ENCODE peak calls at places on chromosomes 6 and 20, in five cellular contexts. V is SK-N-SH, W is cardiac muscle cell, I is lung, B is HCT116. H is an unnamed sample. For H3K4me1, the result is how much of the 10 kb centered on the place peaks cover.

GRCh38 chr6:109526905-109527628 is 44.0 kb upstream of the ZBTB24 start:
- DNase-seq in V (peak), I (peak), W (peak), B (peak), H (peak)

GRCh38 chr6:132633362-132633761 is 9.3 kb upstream of the TAAR2 start:
- DNase-seq in I (no peak), B (no peak), W (no peak), V (no peak), H (no peak)

GRCh38 chr20:18514127-18514526 is 6.4 kb downstream of the SEC23B start:
- DNase-seq in I (no peak), B (no peak), V (no peak), W (no peak), H (no peak)

GRCh38 chr6:116220172-116220571 is 33.7 kb downstream of the TSPYL4 start:
- DNase-seq in W (peak), B (no peak), V (peak), I (no peak), H (no peak)

GRCh38 chr6:43313813-43314212 is 5.2 kb upstream of the CRIP3 start:
- DNase-seq in W (no peak), I (no peak), V (no peak), B (no peak), H (no peak)

GRCh38 chr6:169165031-169165430 is 88.6 kb downstream of the THBS2 start:
- DNase-seq in B (no peak), V (peak), I (no peak), W (no peak), H (peak)

GRCh38 chr6:43239054-43239453 is 4.2 kb upstream of the TTBK1 start:
- DNase-seq in B (no peak), V (no peak), W (no peak), I (no peak), H (no peak)

GRCh38 chr20:52578559-52578958 is 387.0 kb upstream of the ZFP64 start:
- DNase-seq in V (no peak), I (no peak), B (no peak), W (no peak), H (no peak)

GRCh38 chr6:72621243-72622093 is at the start of gene KCNQ5:
- DNase-seq in B (no peak), V (peak), W (peak), I (peak), H (no peak)

GRCh38 chr6:166078294-166078693 is 89.4 kb downstream of the TBXT start:
- DNase-seq in V (no peak), W (peak), I (no peak), B (no peak), H (no peak)

GRCh38 chr6:119966484-119966883 is 616.9 kb upstream of the MAN1A1 start:
- DNase-seq in I (no peak), W (no peak), V (no peak), B (no peak), H (no peak)

GRCh38 chr6:155710704-155711103 is 255.1 kb upstream of the NOX3 start:
- DNase-seq in W (no peak), V (no peak), B (no peak), I (no peak), H (no peak)

GRCh38 chr20:51305316-51306052 is 237.0 kb downstream of the NFATC2 start:
- DNase-seq in B (no peak), I (no peak), V (no peak), W (no peak), H (no peak)

GRCh38 chr6:112683926-112684325 is 336.8 kb downstream of the RFPL4B start:
- DNase-seq in I (no peak), W (peak), V (no peak), B (no peak), H (no peak)

GRCh38 chr6:136964368-136964767 is 42.3 kb downstream of the SLC35D3 start:
- DNase-seq in W (no peak), V (no peak), B (no peak), I (no peak), H (no peak)

GRCh38 chr6:41974281-41974825 is 32.7 kb upstream of the CCND3 start:
- DNase-seq in W (no peak), B (no peak), I (no peak), V (no peak), H (no peak)

GRCh38 chr6:41975276-41975675 is 33.7 kb upstream of the CCND3 start:
- DNase-seq in W (no peak), V (no peak), I (no peak), B (no peak), H (no peak)

DNA sequence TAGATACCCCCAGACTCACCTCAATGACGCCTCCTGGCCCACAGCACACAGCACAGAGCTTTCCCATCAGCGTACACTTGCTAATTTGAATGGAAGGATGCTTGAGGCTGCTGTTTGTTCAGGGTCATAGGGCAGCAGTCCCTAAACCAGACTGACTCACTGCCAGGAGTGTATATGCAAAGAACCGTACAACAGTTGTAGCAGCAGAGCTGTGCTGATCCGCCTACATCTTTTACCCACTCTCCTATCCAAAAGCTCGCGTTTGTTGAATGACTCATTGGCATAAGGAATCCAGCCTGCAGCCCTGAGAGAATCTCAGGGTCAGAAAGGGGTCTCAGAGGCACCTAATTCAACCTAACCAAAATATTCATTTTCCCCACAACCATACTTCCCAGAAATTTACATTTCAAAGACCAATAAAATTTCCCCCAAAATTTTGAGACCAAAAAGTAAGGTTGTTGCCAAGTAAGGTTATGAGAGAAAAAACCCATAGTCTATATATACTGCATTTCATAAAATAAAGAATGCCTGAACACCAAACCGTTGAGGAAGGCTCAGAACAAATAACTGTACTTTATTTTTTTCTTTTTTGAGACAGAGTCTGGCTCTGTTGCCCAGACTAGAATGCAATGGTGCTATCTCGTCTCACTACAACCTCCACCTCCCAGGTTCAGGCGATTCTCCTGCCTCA is 35.3 kb upstream of the CCND3 start:
- DNase-seq in I (no peak), B (no peak), V (no peak), W (peak), H (no peak)
- H3K4me1 ChIP-seq in I (under half), B (under half), V (under half), W (under half), H (under half)

GRCh38 chr6:138402833-138403187 is 1.2 kb upstream of the HEBP2 start:
- DNase-seq in B (no peak), I (no peak), W (no peak), V (no peak), H (no peak)

GRCh38 chr6:138404666-138405337 is 779 bp downstream of the HEBP2 start:
- DNase-seq in W (peak), I (no peak), V (no peak), B (no peak), H (no peak)

GRCh38 chr6:138401960-138402832 is 1.8 kb upstream of the HEBP2 start:
- DNase-seq in B (no peak), W (no peak), V (no peak), I (no peak), H (no peak)

GRCh38 chr6:138403324-138403800 is 661 bp upstream of the HEBP2 start:
- DNase-seq in B (no peak), V (peak), W (peak), I (peak), H (peak)

GRCh38 chr6:138403801-138404665 is at the start of gene HEBP2:
- DNase-seq in I (peak), V (peak), W (peak), B (peak), H (peak)
- H3K27ac ChIP-seq in I (peak), V (peak), W (peak), B (peak), H (peak)

GRCh38 chr6:80742481-80742880 is 636.0 kb downstream of the BCKDHB start:
- DNase-seq in W (peak), I (no peak), B (peak), V (no peak), H (no peak)
- TF ChIP-seq CTCF in W (peak), I (no peak), B (peak), V (peak), H (no peak)

DNA sequence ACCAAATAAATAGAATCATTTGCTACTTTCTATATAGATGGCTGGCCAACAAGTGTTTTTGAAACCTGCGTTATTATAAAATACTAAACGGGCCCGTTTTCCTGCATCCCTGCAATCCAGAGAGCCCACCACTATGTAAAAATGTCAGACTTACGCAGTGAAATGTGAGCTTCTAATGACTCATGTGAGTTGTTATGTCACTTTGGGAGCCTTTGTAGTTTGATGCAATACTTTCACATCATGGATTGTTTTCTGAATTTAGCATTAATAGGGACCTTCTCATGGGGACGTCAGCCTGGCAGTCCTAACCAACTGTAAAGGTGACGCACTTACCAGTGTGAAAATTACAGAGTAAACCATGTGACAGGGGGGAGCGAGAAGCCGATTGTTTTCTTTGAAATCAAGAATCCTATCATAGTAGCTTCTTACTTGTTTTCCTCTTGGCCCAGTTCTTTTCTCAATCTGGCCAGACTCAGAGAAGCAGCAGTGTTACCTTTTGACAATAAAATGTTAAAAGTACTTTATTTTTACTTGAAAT is 75.3 kb downstream of the SSR1 start:
- DNase-seq in B (no peak), V (no peak), I (no peak), W (no peak), H (no peak)
- H3K4me1 ChIP-seq in B (half or more), V (under half), I (under half), W (under half), H (half or more)

GRCh38 chr20:37523012-37523391 is 2.0 kb downstream of the NNAT start:
- DNase-seq in B (no peak), W (no peak), V (no peak), I (no peak), H (peak)

GRCh38 chr20:37524859-37525708 is 2.6 kb downstream of the BLCAP start:
- DNase-seq in I (no peak), W (peak), B (no peak), V (no peak), H (peak)

GRCh38 chr20:37525810-37526209 is 1.9 kb downstream of the BLCAP start:
- DNase-seq in B (no peak), W (no peak), V (no peak), I (no peak), H (no peak)

GRCh38 chr20:37522258-37523011 is 1.4 kb downstream of the NNAT start:
- DNase-seq in I (peak), W (peak), B (no peak), V (peak), H (peak)

DNA sequence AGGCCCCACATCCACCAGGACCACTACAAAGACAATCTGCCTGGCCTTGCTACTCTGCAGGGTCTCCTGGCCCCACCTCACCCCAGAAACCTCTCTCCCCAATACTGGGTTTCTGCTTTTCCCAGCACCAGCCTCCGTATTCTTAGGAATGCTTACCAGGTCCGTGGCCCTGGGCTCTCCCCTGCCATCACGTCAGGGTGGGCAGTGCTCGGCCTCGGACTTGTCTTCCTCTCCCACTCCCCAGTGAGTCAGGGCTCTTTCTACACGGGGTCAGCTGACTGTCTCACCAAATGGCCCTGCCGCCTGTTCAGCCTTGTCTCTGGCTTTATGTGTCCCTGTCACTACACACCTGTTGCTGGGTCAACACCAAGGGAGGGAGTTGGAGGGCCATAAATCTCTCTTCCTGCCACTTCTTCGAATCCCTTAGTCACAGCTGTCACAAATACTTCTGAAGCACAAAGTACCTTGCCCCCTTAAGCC is 3.2 kb downstream of the NNAT start:
- DNase-seq in I (no peak), V (no peak), B (no peak), W (no peak), H (peak)
- H3K27ac ChIP-seq in I (peak), V (no peak), B (peak), W (no peak), H (no peak)

GRCh38 chr20:46713957-46714834 is 4.7 kb downstream of the SLC2A10 start:
- DNase-seq in B (no peak), I (no peak), W (no peak), V (no peak), H (peak)

GRCh38 chr20:46720019-46720418 is 10.6 kb downstream of the SLC2A10 start:
- DNase-seq in B (no peak), I (no peak), V (no peak), W (no peak), H (no peak)

GRCh38 chr20:46717818-46718541 is 8.5 kb downstream of the SLC2A10 start:
- DNase-seq in W (no peak), V (no peak), I (no peak), B (no peak), H (no peak)

GRCh38 chr20:46712056-46712636 is 2.7 kb downstream of the SLC2A10 start:
- DNase-seq in I (no peak), V (no peak), B (no peak), W (no peak), H (no peak)

DNA sequence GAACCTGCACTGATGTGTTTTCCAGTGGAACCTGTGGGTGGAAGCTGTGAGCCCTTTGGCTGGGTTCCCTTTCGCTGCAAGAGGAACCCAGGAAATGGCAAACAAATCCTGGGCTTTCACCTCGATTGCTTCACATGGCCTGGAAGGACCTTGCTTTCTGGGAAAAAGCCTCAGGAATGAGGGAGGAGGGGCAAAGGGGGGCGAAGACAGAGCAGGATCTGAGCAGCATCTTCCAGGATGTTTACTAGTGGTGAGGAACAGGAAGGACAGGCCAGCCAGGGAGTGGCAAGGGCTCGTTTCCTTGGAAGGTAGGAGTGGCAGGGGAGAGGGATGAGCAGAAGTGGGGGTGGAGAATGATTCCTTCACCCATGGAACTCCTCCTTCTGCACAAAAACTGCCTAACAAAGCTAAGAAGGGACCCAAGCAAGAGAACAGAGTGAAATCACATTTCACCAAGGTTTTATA is 5.9 kb downstream of the SLC2A10 start:
- DNase-seq in W (peak), V (no peak), B (no peak), I (no peak), H (peak)
- TF ChIP-seq CTCF in W (peak), V (no peak), B (peak), I (no peak), H (no peak)

DNA sequence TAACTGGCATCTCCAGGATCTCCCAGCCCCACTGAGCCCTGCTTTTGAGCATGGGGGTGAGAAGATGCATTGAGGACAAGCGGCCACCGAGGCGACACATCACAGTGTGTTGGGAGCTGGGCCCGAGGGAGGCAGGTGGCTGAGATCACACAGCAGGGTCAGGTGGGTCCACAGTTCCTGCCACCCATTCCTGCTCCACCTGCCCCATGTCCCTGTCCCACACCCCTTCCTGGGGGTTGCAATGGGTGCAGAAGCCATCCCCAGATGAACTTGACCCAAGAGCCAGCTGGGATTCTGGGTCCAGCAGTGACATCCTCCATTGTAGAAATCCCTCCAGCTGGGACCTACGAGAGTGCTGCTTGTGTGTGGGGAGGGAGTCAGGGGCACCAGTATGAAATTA is 1.0 kb downstream of the TGM2 start:
- DNase-seq in B (no peak), W (no peak), V (no peak), I (no peak), H (no peak)
- H3K4me1 ChIP-seq in B (under half), W (under half), V (under half), I (under half), H (under half)

GRCh38 chr20:46639587-46639986 is 11.7 kb downstream of the SLC13A3 start:
- DNase-seq in W (no peak), B (no peak), I (no peak), V (no peak), H (no peak)
- H3K27ac ChIP-seq in W (no peak), B (no peak), I (no peak), V (no peak), H (no peak)

DNA sequence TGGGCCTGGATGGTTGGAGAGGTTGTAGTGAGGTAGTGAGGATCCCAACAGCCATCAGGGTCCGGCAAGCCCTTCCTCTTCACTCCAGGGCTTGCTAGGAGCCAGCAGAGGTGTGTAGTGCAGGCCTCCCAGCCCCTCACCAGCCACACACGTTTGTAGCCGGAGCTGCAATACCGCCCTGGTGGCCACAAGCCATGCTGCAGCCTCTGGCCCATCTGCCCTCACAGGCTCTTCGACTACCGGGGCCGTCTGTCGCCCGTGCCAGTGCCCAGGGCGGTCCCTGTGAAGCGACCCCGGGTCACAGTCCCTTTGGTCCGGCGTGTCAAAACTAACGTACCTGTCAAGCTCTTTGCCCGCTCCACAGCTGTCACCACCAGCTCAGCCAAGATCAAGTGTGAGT is 36.4 kb downstream of the EIF2S2 start:
- DNase-seq in I (no peak), V (no peak), W (no peak), B (no peak), H (no peak)
- TF ChIP-seq CTCF in I (no peak), V (no peak), W (peak), B (peak), H (no peak)